ENCODE peak calls at places on chromosomes 5 and 9, in four cellular contexts. E is adrenal gland; Y is CD8-positive, alpha-beta memory T cell; J is cardiac muscle cell. U is an unnamed sample.

GRCh38 chr9:137760426-137760825 is 117.2 kb upstream of the CACNA1B start:
- DNase-seq in E (peak; percentile 95), Y (no peak), J (no peak), U (peak; percentile 43)

GRCh38 chr9:21813575-21814473 is 11.4 kb downstream of the MTAP start:
- DNase-seq in E (peak; percentile 70), Y (peak; percentile 76), J (peak; percentile 89), U (peak; percentile 56)

GRCh38 chr9:134407123-134407779 is 81.0 kb downstream of the RXRA start:
- DNase-seq in E (peak; percentile 90), Y (peak; percentile 84), J (peak; percentile 92), U (peak; percentile 87)

GRCh38 chr5:155729684-155730059 is 597.3 kb upstream of the SGCD start:
- DNase-seq in E (peak; percentile 15), Y (no peak), J (peak; percentile 2), U (no peak)

GRCh38 chr9:135297716-135298075 is 181.9 kb upstream of the PPP1R26 start:
- DNase-seq in E (no peak), Y (no peak), J (no peak), U (no peak)

GRCh38 chr9:127283917-127284316 is 19.3 kb downstream of the GARNL3 start:
- DNase-seq in E (peak; percentile 57), Y (no peak), J (peak; percentile 60), U (no peak)

GRCh38 chr9:20292002-20292401 is 330.3 kb downstream of the MLLT3 start:
- DNase-seq in E (peak; percentile 19), Y (no peak), J (peak; percentile 17), U (no peak)

GRCh38 chr5:74581988-74582365 is 58.6 kb downstream of the ENC1 start:
- DNase-seq in E (no peak), Y (no peak), J (no peak), U (no peak)

GRCh38 chr5:133952729-133953567 is 15.5 kb downstream of the C5orf15 start:
- DNase-seq in E (peak; percentile 81), Y (no peak), J (peak; percentile 98), U (no peak)

GRCh38 chr9:21624675-21625477 is 142.8 kb upstream of the IFNE start:
- DNase-seq in E (no peak), Y (no peak), J (no peak), U (no peak)

GRCh38 chr9:92658176-92658575 is 11.8 kb downstream of the IPPK start:
- DNase-seq in E (no peak), Y (no peak), J (no peak), U (no peak)

GRCh38 chr9:79917417-79917816 is 345.7 kb downstream of the TLE4 start:
- DNase-seq in E (no peak), Y (no peak), J (no peak), U (no peak)

GRCh38 chr9:76651114-76651697 is 113.0 kb upstream of the PCA3 start:
- DNase-seq in E (no peak), Y (no peak), J (no peak), U (no peak)

GRCh38 chr5:125140855-125141254 is 394.4 kb upstream of the ZNF608 start:
- DNase-seq in E (no peak), Y (no peak), J (peak; percentile 88), U (no peak)

GRCh38 chr5:93675458-93676450 is 65.6 kb downstream of the POU5F2 start:
- DNase-seq in E (no peak), Y (no peak), J (no peak), U (no peak)

GRCh38 chr5:171367424-171368370 is 20.0 kb upstream of the NPM1 start:
- DNase-seq in E (no peak), Y (no peak), J (peak; percentile 79), U (no peak)

GRCh38 chr5:59569158-59569557 is 324.4 kb downstream of the PDE4D start:
- DNase-seq in E (no peak), Y (no peak), J (no peak), U (no peak)

GRCh38 chr9:127170652-127171051 is 48.2 kb upstream of the ANGPTL2 start:
- DNase-seq in E (no peak), Y (no peak), J (no peak), U (peak; percentile 34)

GRCh38 chr5:137022725-137023124 is 476.4 kb downstream of the SPOCK1 start:
- DNase-seq in E (no peak), Y (no peak), J (peak; percentile 16), U (no peak)
- H3K4me3 ChIP-seq in E (no peak overlapping the region), Y (no peak overlapping the region), J (no peak overlapping the region), U (no peak overlapping the region)

GRCh38 chr9:136571525-136571924 is 25.7 kb upstream of the NOTCH1 start:
- DNase-seq in E (no peak), Y (no peak), J (no peak), U (no peak)
- H3K4me3 ChIP-seq in E (no peak overlapping the region), Y (no peak overlapping the region), J (no peak overlapping the region), U (no peak overlapping the region)

GRCh38 chr9:133113928-133114351 is 7.1 kb downstream of the RALGDS start:
- DNase-seq in E (peak; percentile 72), Y (no peak), J (no peak), U (peak; percentile 50)
- H3K4me3 ChIP-seq in E (no peak overlapping the region), Y (no peak overlapping the region), J (no peak overlapping the region), U (no peak overlapping the region)

GRCh38 chr5:71454913-71455312 is 538 bp upstream of the BDP1 start:
- DNase-seq in E (no peak), Y (no peak), J (no peak), U (no peak)
- H3K4me3 ChIP-seq in E (no peak overlapping the region), Y (peak overlapping the region; percentile 96), J (peak overlapping the region; percentile 54), U (no peak overlapping the region)

GRCh38 chr9:77933019-77933418 is 98.6 kb downstream of the GNAQ start:
- DNase-seq in E (peak; percentile 60), Y (no peak), J (no peak), U (no peak)

GRCh38 chr9:77935974-77936373 is 95.6 kb downstream of the GNAQ start:
- DNase-seq in E (no peak), Y (no peak), J (no peak), U (no peak)

GRCh38 chr9:77929942-77930341 is 101.7 kb downstream of the GNAQ start:
- DNase-seq in E (no peak), Y (no peak), J (no peak), U (no peak)

GRCh38 chr9:77939149-77939668 is 92.4 kb downstream of the GNAQ start:
- DNase-seq in E (peak; percentile 23), Y (no peak), J (peak; percentile 71), U (no peak)

DNA sequence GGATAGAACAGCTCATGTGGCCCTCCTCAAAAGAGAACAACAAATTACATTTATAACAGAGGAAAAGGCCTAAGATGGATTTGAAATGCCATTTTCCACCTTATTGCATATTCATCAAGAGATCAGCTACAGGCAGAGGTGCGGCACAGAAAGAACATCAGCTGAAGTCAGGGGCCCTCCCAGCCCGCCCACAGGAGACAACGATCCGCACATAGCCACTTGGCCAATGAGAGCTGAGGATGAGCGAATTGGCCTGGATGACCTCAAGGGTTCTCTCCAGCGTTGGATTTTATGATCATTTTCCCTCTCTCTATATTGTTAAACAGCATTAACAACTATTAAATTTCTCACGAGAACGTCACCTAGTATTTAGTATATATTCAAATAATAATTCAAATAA is 97.6 kb downstream of the GNAQ start:
- DNase-seq in E (no peak), Y (no peak), J (no peak), U (no peak)
- H3K4me3 ChIP-seq in E (no peak overlapping the region), Y (no peak overlapping the region), J (no peak overlapping the region), U (no peak overlapping the region)